ENCODE peak calls at places on chromosome 13, in ten cellular contexts. E, K, I, Q, X, N, U, L, F and G are unnamed samples.

GRCh38 chr13:23990443-23990842 is 93.1 kb upstream of the C1QTNF9B start:
- DNase-seq in E (no peak), K (no peak), I (no peak), Q (no peak), X (no peak), N (no peak), U (no peak), L (no peak), F (no peak), G (no peak)

GRCh38 chr13:111967572-111968201 is 99.3 kb upstream of the SOX1 start:
- DNase-seq in E (no peak), K (no peak), I (no peak), Q (no peak), X (no peak), N (peak; percentile 49), U (no peak), L (peak; percentile 54), F (no peak), G (no peak)

GRCh38 chr13:98939552-98940306 is 38.1 kb downstream of the DOCK9 start:
- DNase-seq in E (no peak), K (no peak), I (no peak), Q (peak; percentile 58), X (no peak), N (peak; percentile 34), U (no peak), L (peak; percentile 78), F (no peak), G (no peak)

GRCh38 chr13:51818771-51819511 is 15.0 kb upstream of the DHRS12 start:
- DNase-seq in E (no peak), K (no peak), I (no peak), Q (no peak), X (no peak), N (no peak), U (no peak), L (peak; percentile 76), F (no peak), G (no peak)

GRCh38 chr13:102402292-102402691 is 444 bp upstream of the FGF14 start:
- DNase-seq in E (no peak), K (peak; percentile 50), I (no peak), Q (peak; percentile 33), X (peak; percentile 58), N (peak; percentile 28), U (no peak), L (peak; percentile 66), F (no peak), G (no peak)

GRCh38 chr13:27354379-27354778 is 70.0 kb upstream of the GTF3A start:
- DNase-seq in E (no peak), K (no peak), I (no peak), Q (no peak), X (no peak), N (no peak), U (no peak), L (no peak), F (no peak), G (no peak)

GRCh38 chr13:20209937-20210336 is 17.2 kb upstream of the GJB2 start:
- DNase-seq in E (no peak), K (no peak), I (no peak), Q (no peak), X (no peak), N (no peak), U (no peak), L (no peak), F (no peak), G (no peak)

GRCh38 chr13:85095887-85096286 is 703.3 kb downstream of the SLITRK6 start:
- DNase-seq in E (no peak), K (no peak), I (no peak), Q (no peak), X (no peak), N (no peak), U (no peak), L (no peak), F (no peak), G (no peak)

GRCh38 chr13:27634791-27635190 is 13.1 kb downstream of the POLR1D start:
- DNase-seq in E (no peak), K (no peak), I (no peak), Q (no peak), X (no peak), N (no peak), U (no peak), L (no peak), F (no peak), G (no peak)

GRCh38 chr13:92196566-92197256 is 798.3 kb downstream of the GPC5 start:
- DNase-seq in E (no peak), K (no peak), I (no peak), Q (no peak), X (no peak), N (no peak), U (no peak), L (no peak), F (no peak), G (no peak)

GRCh38 chr13:25169951-25170553 is 2.0 kb downstream of the AMER2 start:
- DNase-seq in E (no peak), K (no peak), I (no peak), Q (no peak), X (no peak), N (no peak), U (no peak), L (no peak), F (no peak), G (no peak)

GRCh38 chr13:80436571-80437169 is 95.7 kb upstream of the SPRY2 start:
- DNase-seq in E (no peak), K (no peak), I (no peak), Q (peak; percentile 22), X (no peak), N (peak; percentile 18), U (no peak), L (peak; percentile 72), F (no peak), G (no peak)
- TF ChIP-seq POLR2A in E (no peak), K (no peak), I (no peak), Q (no peak), X (no peak), N (no peak), U (no peak), L (no peak), F (no peak), G (no peak)

GRCh38 chr13:110361365-110361911 is 54.4 kb downstream of the COL4A2 start:
- DNase-seq in E (no peak), K (peak; percentile 88), I (no peak), Q (peak; percentile 68), X (no peak), N (peak; percentile 51), U (no peak), L (peak; percentile 90), F (no peak), G (no peak)

GRCh38 chr13:110359840-110360301 is 52.8 kb downstream of the COL4A2 start:
- DNase-seq in E (no peak), K (no peak), I (no peak), Q (no peak), X (no peak), N (no peak), U (no peak), L (no peak), F (no peak), G (no peak)

GRCh38 chr13:110363009-110363408 is 55.9 kb downstream of the COL4A2 start:
- DNase-seq in E (no peak), K (no peak), I (no peak), Q (peak; percentile 44), X (no peak), N (no peak), U (no peak), L (peak; percentile 85), F (no peak), G (no peak)

GRCh38 chr13:110358381-110358780 is 51.3 kb downstream of the COL4A2 start:
- DNase-seq in E (no peak), K (no peak), I (no peak), Q (no peak), X (no peak), N (no peak), U (no peak), L (no peak), F (no peak), G (no peak)

DNA sequence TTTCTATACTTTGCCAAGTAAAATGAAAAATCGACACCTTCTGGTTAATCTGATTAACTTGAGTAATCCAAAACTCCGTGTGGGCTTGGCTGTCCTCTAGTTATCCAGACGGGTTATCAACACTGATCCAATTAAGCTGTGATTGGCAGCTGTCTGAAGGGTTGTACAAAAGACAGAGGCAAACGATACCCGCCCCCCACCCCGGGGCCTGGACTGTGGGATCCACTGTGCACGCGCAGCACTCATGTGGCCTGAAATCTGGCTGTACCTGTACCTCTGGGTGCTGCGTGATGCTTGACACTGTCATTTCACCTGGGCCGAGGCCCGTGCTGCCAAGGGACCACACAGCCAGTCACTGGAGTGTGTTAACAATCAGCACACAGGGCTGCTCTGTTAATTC is 53.5 kb downstream of the COL4A2 start:
- DNase-seq in E (no peak), K (no peak), I (no peak), Q (no peak), X (no peak), N (no peak), U (no peak), L (no peak), F (no peak), G (no peak)
- TF ChIP-seq POLR2A in E (no peak), K (no peak), I (no peak), Q (no peak), X (no peak), N (no peak), U (no peak), L (no peak), F (no peak), G (no peak)

DNA sequence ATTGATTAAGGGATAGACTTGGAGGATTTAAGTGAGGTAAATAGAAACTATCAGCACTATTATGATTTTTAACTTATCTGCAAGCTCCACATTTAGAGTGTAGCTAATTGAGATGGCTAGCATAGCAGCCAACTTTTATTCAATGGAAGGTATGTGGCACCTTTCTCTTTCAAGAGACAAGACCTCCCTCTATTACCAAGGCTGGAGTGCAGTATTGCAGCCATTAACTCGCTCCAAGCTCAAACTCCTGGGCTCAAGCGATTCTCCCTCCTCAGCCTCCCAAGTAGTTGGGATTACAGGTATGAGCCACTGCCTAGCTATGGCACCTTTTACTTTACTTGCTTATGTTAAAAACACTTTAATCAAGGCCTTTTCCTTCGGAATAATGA is 8.2 kb downstream of the TPT1 start:
- DNase-seq in E (peak; percentile 46), K (no peak), I (no peak), Q (no peak), X (no peak), N (no peak), U (no peak), L (no peak), F (no peak), G (no peak)
- TF ChIP-seq POLR2A in E (no peak), K (no peak), I (no peak), Q (no peak), X (no peak), N (no peak), U (peak; percentile 28), L (no peak), F (peak; percentile 31), G (no peak)

DNA sequence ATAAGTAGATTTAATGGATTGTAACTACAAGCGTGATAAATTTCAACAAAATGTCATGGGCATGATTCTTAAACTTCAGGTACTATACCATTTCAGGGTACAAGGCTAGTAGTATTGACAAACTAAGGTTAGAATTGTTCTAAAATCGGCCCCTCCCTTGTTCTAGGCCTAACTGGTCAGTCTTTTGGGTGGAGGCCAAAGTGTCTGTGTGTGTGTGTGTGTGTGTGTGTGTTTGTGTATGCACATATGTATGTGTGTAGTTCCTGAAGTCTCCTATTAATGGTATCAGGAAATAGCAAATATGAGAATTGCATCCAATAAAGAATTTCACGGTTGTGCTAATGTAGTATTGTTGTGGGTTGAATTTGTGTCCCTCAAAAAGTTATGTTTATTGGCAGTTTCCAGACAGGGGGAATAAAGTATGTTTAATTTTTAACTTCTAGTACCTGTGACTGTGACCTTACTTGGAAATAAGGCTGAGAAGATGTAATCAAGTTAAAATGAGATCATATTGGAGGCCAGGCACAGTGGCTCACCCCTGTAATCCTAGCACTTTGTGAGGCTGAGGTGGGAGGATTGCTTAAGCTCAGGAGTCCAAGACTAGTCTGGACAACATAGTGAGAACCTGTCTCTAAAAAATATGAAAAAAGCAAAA is 119.2 kb downstream of the KLF5 start:
- DNase-seq in E (no peak), K (no peak), I (no peak), Q (no peak), X (no peak), N (no peak), U (no peak), L (no peak), F (no peak), G (no peak)
- TF ChIP-seq POLR2A in E (no peak), K (no peak), I (no peak), Q (no peak), X (no peak), N (no peak), U (no peak), L (no peak), F (no peak), G (no peak)